ENCODE peak calls at places on chromosomes 6 and 20, in nine cellular contexts. H, E, A, L, U, W, V, O and X are unnamed samples.

GRCh38 chr6:21592953-21593352 is 598 bp upstream of the SOX4 start:
- DNase-seq in L (no peak), H (no peak), V (no peak), U (no peak), W (no peak), O (no peak), E (no peak), A (no peak), X (no peak)

GRCh38 chr6:112563368-112563767 is 216.2 kb downstream of the RFPL4B start:
- DNase-seq in W (no peak), O (no peak), V (no peak), L (no peak), E (peak), A (no peak), U (no peak), H (no peak), X (no peak)

GRCh38 chr6:107534762-107535161 is 44.8 kb downstream of the SOBP start:
- DNase-seq in L (no peak), V (no peak), U (no peak), E (no peak), A (no peak), W (no peak), O (no peak), H (no peak), X (no peak)

GRCh38 chr6:28553986-28554881 is 28.6 kb downstream of the GPX5 start:
- DNase-seq in A (peak), H (no peak), E (peak), L (no peak), V (no peak), W (no peak), O (no peak), U (no peak), X (no peak)

GRCh38 chr20:62549029-62549428 is 73.2 kb upstream of the GATA5 start:
- DNase-seq in V (no peak), W (no peak), H (no peak), U (no peak), E (no peak), L (no peak), O (no peak), A (no peak), X (no peak)

GRCh38 chr6:129786548-129786947 is 74.6 kb downstream of the TMEM244 start:
- DNase-seq in L (no peak), V (peak), E (peak), U (no peak), A (no peak), W (peak), O (peak), H (no peak), X (no peak)

GRCh38 chr6:3965071-3965718 is 113.7 kb downstream of the FAM217A start:
- DNase-seq in W (no peak), V (no peak), U (no peak), A (no peak), L (no peak), E (no peak), O (peak), H (no peak), X (no peak)

GRCh38 chr6:38144365-38144764 is 324.8 kb downstream of the ZFAND3 start:
- DNase-seq in U (no peak), L (no peak), V (no peak), E (no peak), O (no peak), H (no peak), W (no peak), A (no peak), X (no peak)

GRCh38 chr20:25543068-25543467 is 42.3 kb downstream of the NINL start:
- DNase-seq in V (no peak), E (peak), A (no peak), H (no peak), L (no peak), U (no peak), O (peak), W (no peak), X (no peak)

GRCh38 chr6:3412779-3413500 is 43.9 kb downstream of the SLC22A23 start:
- DNase-seq in A (no peak), U (no peak), W (no peak), L (no peak), O (no peak), H (no peak), E (no peak), V (no peak), X (no peak)

GRCh38 chr20:41072099-41072798 is 43.6 kb downstream of the TOP1 start:
- DNase-seq in U (no peak), H (no peak), V (no peak), L (peak), W (peak), E (peak), A (no peak), O (peak), X (no peak)

GRCh38 chr6:26312501-26313390 is 52.3 kb upstream of the BTN3A2 start:
- DNase-seq in O (peak), L (peak), E (peak), H (peak), V (peak), A (peak), W (peak), U (no peak), X (no peak)

GRCh38 chr6:125789167-125789566 is 1.6 kb upstream of the NCOA7 start:
- DNase-seq in L (no peak), E (no peak), H (peak), A (no peak), U (no peak), W (no peak), V (no peak), O (no peak), X (no peak)

GRCh38 chr20:29689411-29690225 is 1567.8 kb upstream of the DEFB115 start:
- DNase-seq in V (no peak), O (peak), U (no peak), E (no peak), W (no peak), A (no peak), H (no peak), L (no peak), X (no peak)

GRCh38 chr6:42241915-42242314 is 24.3 kb upstream of the MRPS10 start:
- DNase-seq in U (no peak), W (no peak), L (no peak), V (no peak), O (no peak), H (no peak), E (no peak), A (no peak), X (no peak)

GRCh38 chr6:135382182-135382628 is 115.3 kb downstream of the AHI1 start:
- DNase-seq in O (no peak), U (peak), E (no peak), H (no peak), V (no peak), W (no peak), A (peak), L (no peak), X (peak)

GRCh38 chr6:69936674-69937363 is 70.5 kb downstream of the COL19A1 start:
- DNase-seq in U (no peak), O (no peak), E (peak), W (peak), V (no peak), A (no peak), H (no peak), L (no peak), X (no peak)

GRCh38 chr6:130776287-130776925 is 50.8 kb upstream of the SMLR1 start:
- DNase-seq in V (no peak), L (no peak), W (no peak), O (no peak), H (no peak), A (peak), U (peak), E (no peak), X (peak)

GRCh38 chr20:61263084-61263695 is 11.1 kb downstream of the CDH4 start:
- DNase-seq in O (peak), V (peak), L (no peak), W (peak), A (no peak), E (peak), H (no peak), U (no peak), X (no peak)

GRCh38 chr20:61259741-61260140 is 7.7 kb downstream of the CDH4 start:
- DNase-seq in W (no peak), L (no peak), U (no peak), O (no peak), E (no peak), A (no peak), H (no peak), V (no peak), X (no peak)

GRCh38 chr20:61262036-61262435 is 10.0 kb downstream of the CDH4 start:
- DNase-seq in H (no peak), O (no peak), A (no peak), E (no peak), W (no peak), L (no peak), U (no peak), V (no peak), X (no peak)

GRCh38 chr20:61262514-61262913 is 10.5 kb downstream of the CDH4 start:
- DNase-seq in H (no peak), W (no peak), V (no peak), O (no peak), E (no peak), U (no peak), L (no peak), A (no peak), X (no peak)

GRCh38 chr20:61260905-61261304 is 8.8 kb downstream of the CDH4 start:
- DNase-seq in O (no peak), E (no peak), U (no peak), H (no peak), W (no peak), V (no peak), L (no peak), A (no peak), X (no peak)
- TF ChIP-seq CTCF in O (no peak), E (no peak), U (no peak), H (no peak), W (no peak), V (no peak), L (peak), A (no peak), X (no peak)

GRCh38 chr6:75368151-75368779 is 83.7 kb upstream of the TMEM30A start:
- DNase-seq in E (no peak), W (peak), U (peak), V (peak), H (no peak), O (peak), A (peak), L (no peak), X (no peak)
- TF ChIP-seq CTCF in E (peak), W (peak), U (peak), V (peak), H (peak), O (peak), A (peak), L (peak), X (peak)

GRCh38 chr20:11912664-11913415 is 4.9 kb upstream of the BTBD3 start:
- DNase-seq in U (no peak), O (no peak), L (no peak), A (no peak), V (no peak), E (no peak), W (no peak), H (no peak), X (no peak)
- TF ChIP-seq CTCF in U (no peak), O (no peak), L (no peak), A (no peak), V (no peak), E (no peak), W (no peak), H (no peak), X (no peak)

GRCh38 chr20:53291548-53291947 is 302.1 kb downstream of the ZNF217 start:
- DNase-seq in V (no peak), O (no peak), W (peak), H (no peak), E (no peak), L (no peak), A (peak), U (no peak), X (no peak)
- TF ChIP-seq CTCF in V (no peak), O (peak), W (no peak), H (no peak), E (peak), L (no peak), A (peak), U (no peak), X (peak)

GRCh38 chr6:16760536-16761468 is at the start of gene ATXN1:
- DNase-seq in H (peak), O (peak), A (peak), L (no peak), E (no peak), V (peak), U (peak), W (peak), X (peak)

GRCh38 chr6:16762265-16762546 is 946 bp upstream of the ATXN1 start:
- DNase-seq in L (no peak), U (peak), O (peak), W (peak), V (no peak), E (no peak), A (no peak), H (no peak), X (peak)

GRCh38 chr6:16759646-16760535 is 1.4 kb downstream of the ATXN1 start:
- DNase-seq in E (peak), V (peak), U (peak), A (peak), W (peak), H (peak), L (no peak), O (peak), X (peak)

GRCh38 chr6:16762547-16763477 is 1.6 kb upstream of the ATXN1 start:
- DNase-seq in H (peak), E (peak), O (peak), L (peak), U (peak), W (peak), V (peak), A (peak), X (peak)

DNA sequence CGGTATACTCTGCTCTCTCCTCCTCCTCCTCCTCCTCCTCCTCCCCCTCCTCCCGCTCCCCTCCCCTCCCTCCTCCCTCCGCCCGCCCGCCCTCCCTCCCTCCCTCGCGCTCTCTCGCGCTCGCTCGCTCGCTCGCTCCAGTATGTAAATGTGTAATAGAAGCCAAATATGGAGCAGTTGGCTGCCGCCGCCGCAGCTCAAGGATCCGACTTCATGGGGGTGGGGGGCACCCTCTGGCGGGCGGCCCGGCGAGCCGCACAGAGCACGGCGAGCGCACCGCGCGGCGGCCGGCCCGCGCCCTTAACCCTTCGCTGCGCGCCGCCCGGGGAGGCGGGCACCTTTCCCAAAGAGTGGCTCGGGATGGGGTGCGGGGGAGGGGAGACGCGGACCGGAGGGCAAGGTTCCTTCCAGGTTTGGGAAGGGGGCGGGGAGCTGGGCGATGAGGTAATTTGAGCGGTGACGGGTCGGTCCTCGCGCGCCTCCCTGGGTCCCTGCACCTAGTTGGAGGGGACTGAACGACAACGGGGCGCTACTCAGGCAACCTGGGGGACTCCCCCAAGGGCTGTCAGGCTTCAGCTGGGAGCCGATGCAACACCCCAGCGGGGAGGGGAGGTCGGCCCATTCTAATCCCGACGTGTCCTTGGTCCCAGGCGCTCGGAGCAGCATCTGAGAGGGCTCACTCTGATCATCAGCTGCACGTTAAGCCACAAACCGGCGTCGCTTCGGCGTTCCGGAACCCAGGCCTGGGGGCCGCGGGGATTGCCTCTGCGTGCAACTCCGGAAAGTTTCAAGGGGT is 407 bp upstream of the ATXN1 start:
- DNase-seq in A (peak), E (peak), U (peak), W (peak), O (peak), L (no peak), H (peak), V (peak), X (peak)
- TF ChIP-seq CTCF in A (peak), E (no peak), U (peak), W (no peak), O (no peak), L (peak), H (peak), V (peak), X (peak)